ENCODE peak calls at places on chromosomes 11 and 22, in four cellular contexts. C, H, Q and M are unnamed samples.

GRCh38 chr11:28049338-28050216 is 58.4 kb downstream of the KIF18A start:
- DNase-seq in Q (peak), H (no peak), C (no peak), M (no peak)

GRCh38 chr11:103624708-103625623 is 411.5 kb upstream of the DDI1 start:
- DNase-seq in Q (peak), H (no peak), C (peak), M (peak)

GRCh38 chr11:3147626-3148025 is 17.5 kb downstream of the OSBPL5 start:
- DNase-seq in H (no peak), Q (no peak), C (no peak), M (no peak)

GRCh38 chr22:45582955-45583320 is 80.3 kb downstream of the FBLN1 start:
- DNase-seq in C (no peak), H (peak), Q (no peak), M (no peak)

GRCh38 chr11:70677232-70677916 is 279.0 kb downstream of the CTTN start:
- DNase-seq in H (no peak), C (no peak), Q (no peak), M (no peak)

GRCh38 chr11:113464416-113464815 is 10.8 kb downstream of the DRD2 start:
- DNase-seq in Q (no peak), H (no peak), C (no peak), M (no peak)

GRCh38 chr11:24234822-24235508 is 261.9 kb upstream of the LUZP2 start:
- DNase-seq in H (no peak), C (peak), Q (no peak), M (no peak)

GRCh38 chr11:36564376-36565032 is 3.3 kb upstream of the RAG1 start:
- DNase-seq in Q (no peak), C (peak), H (peak), M (no peak)

GRCh38 chr22:39003165-39003638 is 10.9 kb upstream of the APOBEC3C start:
- DNase-seq in C (peak), H (peak), Q (peak), M (no peak)

GRCh38 chr22:47651216-47651987 is 889.0 kb downstream of the TBC1D22A start:
- DNase-seq in C (no peak), H (no peak), Q (no peak), M (no peak)

GRCh38 chr22:27684856-27685255 is 116.7 kb downstream of the MN1 start:
- DNase-seq in C (no peak), H (no peak), Q (no peak), M (no peak)